ENCODE peak calls at places on chromosomes 3 and 15, in six cellular contexts. K is natural killer cell; P is stimulated activated CD4-positive, alpha-beta T cell treated with anti-CD3 and anti-CD28 coated beads, Interleukin-1b, Interleukin-23, amount 100 ng/mL, for 24 hours; N is GM03348; Q is sigmoid colon; F is nephron progenitor cell. O is an unnamed sample.

GRCh38 chr15:45179221-45179985 is 8.4 kb downstream of the SHF start:
- DNase-seq in K (no peak), P (peak), N (peak), Q (no peak), F (no peak), O (no peak)

GRCh38 chr15:72751751-72752455 is 31.7 kb downstream of the ADPGK start:
- DNase-seq in K (no peak), P (no peak), N (no peak), Q (no peak), F (no peak), O (no peak)

GRCh38 chr3:150765949-150766720 is 3.2 kb upstream of the SIAH2 start:
- DNase-seq in K (no peak), P (no peak), N (no peak), Q (no peak), F (no peak), O (no peak)

GRCh38 chr3:172057624-172058023 is 18.2 kb downstream of the FNDC3B start:
- DNase-seq in K (no peak), P (no peak), N (no peak), Q (no peak), F (no peak), O (no peak)

GRCh38 chr15:85443593-85444328 is 63.4 kb downstream of the AKAP13 start:
- DNase-seq in K (no peak), P (no peak), N (no peak), Q (no peak), F (no peak), O (peak)

GRCh38 chr15:63028442-63029110 is 14.0 kb upstream of the TPM1 start:
- DNase-seq in K (no peak), P (no peak), N (no peak), Q (no peak), F (no peak), O (no peak)

GRCh38 chr15:45731331-45731730 is 96.5 kb downstream of the SQOR start:
- DNase-seq in K (no peak), P (no peak), N (no peak), Q (no peak), F (no peak), O (no peak)

GRCh38 chr3:151976211-151977050 is 103.0 kb downstream of the SUCNR1 start:
- DNase-seq in K (no peak), P (no peak), N (peak), Q (no peak), F (no peak), O (peak)

GRCh38 chr3:29683306-29683993 is 402.6 kb downstream of the RBMS3 start:
- DNase-seq in K (no peak), P (no peak), N (peak), Q (no peak), F (no peak), O (no peak)

GRCh38 chr15:50797926-50798325 is 32.4 kb upstream of the SPPL2A start:
- DNase-seq in K (no peak), P (no peak), N (no peak), Q (no peak), F (no peak), O (no peak)

GRCh38 chr15:35256555-35256954 is 171.5 kb upstream of the NANOGP8 start:
- DNase-seq in K (no peak), P (no peak), N (peak), Q (no peak), F (no peak), O (no peak)

GRCh38 chr3:31880020-31880419 is 101.0 kb downstream of the OSBPL10 start:
- DNase-seq in K (no peak), P (no peak), N (peak), Q (no peak), F (no peak), O (no peak)

GRCh38 chr3:154851644-154852043 is 228.5 kb upstream of the MME start:
- DNase-seq in K (no peak), P (no peak), N (no peak), Q (no peak), F (no peak), O (no peak)

GRCh38 chr3:183481582-183481981 is 53.2 kb upstream of the MCF2L2 start:
- DNase-seq in K (no peak), P (no peak), N (no peak), Q (no peak), F (no peak), O (peak)

GRCh38 chr3:158748237-158748828 is 16.1 kb upstream of the RARRES1 start:
- DNase-seq in K (no peak), P (no peak), N (no peak), Q (no peak), F (no peak), O (no peak)

GRCh38 chr15:77607111-77607893 is 25.4 kb downstream of the LINGO1 start:
- DNase-seq in K (no peak), P (no peak), N (peak), Q (no peak), F (peak), O (peak)

GRCh38 chr3:99568936-99569335 is 69.5 kb upstream of the COL8A1 start:
- DNase-seq in K (no peak), P (no peak), N (no peak), Q (no peak), F (no peak), O (no peak)

GRCh38 chr3:10289785-10290355 is 2.9 kb downstream of the GHRL start:
- DNase-seq in K (no peak), P (no peak), N (no peak), Q (no peak), F (no peak), O (no peak)

GRCh38 chr15:59191855-59192237 is 14.8 kb upstream of the LDHAL6B start:
- DNase-seq in K (no peak), P (no peak), N (peak), Q (no peak), F (no peak), O (peak)

GRCh38 chr3:183391460-183391859 is 37.0 kb downstream of the MCF2L2 start:
- DNase-seq in K (no peak), P (no peak), N (no peak), Q (no peak), F (no peak), O (no peak)

GRCh38 chr15:71352125-71352524 is 236.9 kb downstream of the THSD4 start:
- DNase-seq in K (no peak), P (no peak), N (no peak), Q (no peak), F (no peak), O (no peak)

GRCh38 chr3:2595486-2595885 is 496.8 kb downstream of the CNTN4 start:
- DNase-seq in K (no peak), P (no peak), N (no peak), Q (no peak), F (no peak), O (no peak)

GRCh38 chr15:25850154-25851111 is 12.7 kb downstream of the ATP10A start:
- DNase-seq in K (peak), P (peak), N (peak), Q (peak), F (peak), O (peak)

GRCh38 chr3:188926141-188926540 is 245.6 kb upstream of the TPRG1 start:
- DNase-seq in K (no peak), P (no peak), N (no peak), Q (no peak), F (no peak), O (no peak)

GRCh38 chr3:172461530-172462138 is 13.4 kb upstream of the GHSR start:
- DNase-seq in K (no peak), P (no peak), N (peak), Q (no peak), F (no peak), O (no peak)

GRCh38 chr3:61768284-61769012 is 207.1 kb downstream of the PTPRG start:
- DNase-seq in K (no peak), P (no peak), N (peak), Q (no peak), F (no peak), O (no peak)

GRCh38 chr15:96500491-96500890 is 170.0 kb downstream of the NR2F2 start:
- DNase-seq in K (no peak), P (no peak), N (no peak), Q (no peak), F (no peak), O (no peak)

GRCh38 chr3:122668930-122669730 is 11.5 kb upstream of the PARP14 start:
- DNase-seq in K (no peak), P (no peak), N (peak), Q (no peak), F (no peak), O (peak)

GRCh38 chr3:58009749-58010535 is 1.7 kb downstream of the FLNB start:
- DNase-seq in K (no peak), P (no peak), N (no peak), Q (peak), F (no peak), O (no peak)

GRCh38 chr3:131903988-131904415 is 130.8 kb downstream of the CPNE4 start:
- DNase-seq in K (no peak), P (no peak), N (peak), Q (no peak), F (no peak), O (peak)

GRCh38 chr15:57502116-57502515 is 89.6 kb upstream of the MYZAP start:
- DNase-seq in K (no peak), P (no peak), N (no peak), Q (no peak), F (no peak), O (no peak)

GRCh38 chr3:143533391-143533790 is 314.9 kb downstream of the SLC9A9 start:
- DNase-seq in K (no peak), P (no peak), N (no peak), Q (no peak), F (no peak), O (no peak)

GRCh38 chr3:150309557-150309956 is 98.5 kb upstream of the TSC22D2 start:
- DNase-seq in K (no peak), P (no peak), N (no peak), Q (no peak), F (no peak), O (no peak)

GRCh38 chr15:43209059-43209824 is 11.6 kb downstream of the EPB42 start:
- DNase-seq in K (no peak), P (no peak), N (peak), Q (no peak), F (peak), O (peak)

O was measured in MG63.